ENCODE peak calls at places on chromosomes 6 and 20, in six cellular contexts. W is NCI-H510A treated with DMSO at 0.1 percent for 48 hours, Z is aorta, C is GM10248, J is prostate gland, P is fibroblast of the conjunctiva. O is an unnamed sample.

GRCh38 chr20:43590036-43590391 is 723 bp upstream of the IFT52 start:
- DNase-seq in W (peak; percentile 78), Z (no peak), C (peak; percentile 45), J (no peak), P (no peak), O (no peak)

GRCh38 chr6:142374965-142375733 is 73.3 kb downstream of the ADGRG6 start:
- DNase-seq in W (no peak), Z (no peak), C (no peak), J (no peak), P (no peak), O (no peak)

GRCh38 chr6:8481727-8482126 is 46.4 kb upstream of the SLC35B3 start:
- DNase-seq in W (no peak), Z (no peak), C (peak; percentile 22), J (no peak), P (no peak), O (no peak)

GRCh38 chr6:116971959-116972358 is 94.9 kb downstream of the RFX6 start:
- DNase-seq in W (peak; percentile 21), Z (no peak), C (peak; percentile 30), J (no peak), P (peak; percentile 14), O (peak; percentile 12)

GRCh38 chr6:111792914-111793700 is 80.1 kb downstream of the FYN start:
- DNase-seq in W (no peak), Z (no peak), C (no peak), J (no peak), P (no peak), O (no peak)

GRCh38 chr6:33298773-33299236 is at the start of gene RGL2:
- DNase-seq in W (peak; percentile 58), Z (peak; percentile 96), C (peak; percentile 67), J (peak; percentile 82), P (no peak), O (no peak)

GRCh38 chr6:41748542-41748941 is 1.3 kb upstream of the PGC start:
- DNase-seq in W (no peak), Z (no peak), C (no peak), J (no peak), P (no peak), O (no peak)

GRCh38 chr20:32581839-32582658 is 3.1 kb downstream of the NOL4L start:
- DNase-seq in W (no peak), Z (no peak), C (no peak), J (no peak), P (no peak), O (no peak)

GRCh38 chr6:111057074-111057752 is 30.1 kb upstream of the SLC16A10 start:
- DNase-seq in W (peak; percentile 10), Z (no peak), C (peak; percentile 48), J (peak; percentile 17), P (peak; percentile 41), O (no peak)

GRCh38 chr6:158849899-158850806 is 31.0 kb upstream of the EZR start:
- DNase-seq in W (peak; percentile 12), Z (no peak), C (no peak), J (peak; percentile 29), P (peak; percentile 87), O (no peak)

GRCh38 chr20:3235661-3236324 is 3.2 kb downstream of the SLC4A11 start:
- DNase-seq in W (no peak), Z (no peak), C (no peak), J (no peak), P (no peak), O (no peak)

GRCh38 chr6:112640895-112641294 is 293.8 kb downstream of the RFPL4B start:
- DNase-seq in W (no peak), Z (no peak), C (no peak), J (no peak), P (peak; percentile 48), O (no peak)

GRCh38 chr6:15592610-15593009 is 70.2 kb downstream of the DTNBP1 start:
- DNase-seq in W (no peak), Z (no peak), C (no peak), J (no peak), P (no peak), O (no peak)

GRCh38 chr6:132832891-132833290 is 18.5 kb downstream of the RPS12 start:
- DNase-seq in W (no peak), Z (no peak), C (no peak), J (no peak), P (no peak), O (no peak)

GRCh38 chr6:142296975-142297604 is 4.7 kb upstream of the ADGRG6 start:
- DNase-seq in W (no peak), Z (peak; percentile 45), C (no peak), J (no peak), P (no peak), O (no peak)

GRCh38 chr20:22763257-22763906 is 179.0 kb upstream of the FOXA2 start:
- DNase-seq in W (no peak), Z (peak; percentile 81), C (no peak), J (no peak), P (no peak), O (no peak)

GRCh38 chr6:144134176-144134575 is 16.1 kb upstream of the STX11 start:
- DNase-seq in W (no peak), Z (no peak), C (no peak), J (no peak), P (no peak), O (no peak)

GRCh38 chr20:63553933-63554290 is at the start of gene FNDC11:
- DNase-seq in W (no peak), Z (no peak), C (peak; percentile 59), J (no peak), P (no peak), O (no peak)